ENCODE peak calls at places on chromosome 10, in five cellular contexts. One of them, this sample, is unnamed.

GRCh38 chr10:129769381-129770116 is 194.5 kb downstream of the EBF3 start:
- DNase-seq in PC-3: no peak
- DNase-seq in Caco-2: no peak
- DNase-seq in NB4: peak
- DNase-seq in endothelial cell: no peak
- DNase-seq in this sample: no peak

GRCh38 chr10:123991622-123992570 is 100.3 kb upstream of the CPXM2 start:
- DNase-seq in PC-3: no peak
- DNase-seq in Caco-2: no peak
- DNase-seq in NB4: no peak
- DNase-seq in endothelial cell: no peak
- DNase-seq in this sample: peak

GRCh38 chr10:119401671-119402395 is 140.7 kb downstream of the RGS10 start:
- DNase-seq in PC-3: peak
- DNase-seq in Caco-2: peak
- DNase-seq in NB4: no peak
- DNase-seq in endothelial cell: no peak
- DNase-seq in this sample: peak

GRCh38 chr10:70494536-70494935 is 16.0 kb downstream of the PALD1 start:
- DNase-seq in PC-3: no peak
- DNase-seq in Caco-2: no peak
- DNase-seq in NB4: peak
- DNase-seq in endothelial cell: no peak
- DNase-seq in this sample: no peak

GRCh38 chr10:113093188-113094113 is 143.4 kb downstream of the TCF7L2 start:
- DNase-seq in PC-3: peak
- DNase-seq in Caco-2: peak
- DNase-seq in NB4: peak
- DNase-seq in endothelial cell: no peak
- DNase-seq in this sample: no peak

GRCh38 chr10:88409236-88409635 is 173.9 kb downstream of the RNLS start:
- DNase-seq in PC-3: no peak
- DNase-seq in Caco-2: no peak
- DNase-seq in NB4: no peak
- DNase-seq in endothelial cell: no peak
- DNase-seq in this sample: no peak

GRCh38 chr10:127195571-127196226 is 692 bp downstream of the INSYN2A start:
- DNase-seq in PC-3: no peak
- DNase-seq in Caco-2: no peak
- DNase-seq in NB4: no peak
- DNase-seq in endothelial cell: peak
- DNase-seq in this sample: peak

GRCh38 chr10:79286318-79286951 is 60.8 kb upstream of the PPIF start:
- DNase-seq in PC-3: no peak
- DNase-seq in Caco-2: no peak
- DNase-seq in NB4: peak
- DNase-seq in endothelial cell: no peak
- DNase-seq in this sample: no peak

GRCh38 chr10:78516741-78517140 is 483.1 kb downstream of the RPS24 start:
- DNase-seq in PC-3: no peak
- DNase-seq in Caco-2: no peak
- DNase-seq in NB4: no peak
- DNase-seq in endothelial cell: no peak
- DNase-seq in this sample: no peak

GRCh38 chr10:14116837-14117236 is 213.9 kb downstream of the FRMD4A start:
- DNase-seq in PC-3: no peak
- DNase-seq in Caco-2: no peak
- DNase-seq in NB4: no peak
- DNase-seq in endothelial cell: no peak
- DNase-seq in this sample: no peak

GRCh38 chr10:27041196-27041595 is 59.1 kb downstream of the ANKRD26 start:
- DNase-seq in PC-3: no peak
- DNase-seq in Caco-2: no peak
- DNase-seq in NB4: no peak
- DNase-seq in endothelial cell: no peak
- DNase-seq in this sample: no peak

GRCh38 chr10:112213836-112214235 is 30.3 kb upstream of the GPAM start:
- DNase-seq in PC-3: no peak
- DNase-seq in Caco-2: no peak
- DNase-seq in NB4: no peak
- DNase-seq in endothelial cell: no peak
- DNase-seq in this sample: no peak

GRCh38 chr10:132477066-132477397 is 60.6 kb upstream of the INPP5A start:
- DNase-seq in PC-3: no peak
- DNase-seq in Caco-2: no peak
- DNase-seq in NB4: no peak
- DNase-seq in endothelial cell: no peak
- DNase-seq in this sample: no peak

GRCh38 chr10:4266387-4267083 is 481.5 kb upstream of the KLF6 start:
- DNase-seq in PC-3: no peak
- DNase-seq in Caco-2: no peak
- DNase-seq in NB4: peak
- DNase-seq in endothelial cell: no peak
- DNase-seq in this sample: no peak

GRCh38 chr10:33010132-33011037 is 52.4 kb upstream of the ITGB1 start:
- DNase-seq in PC-3: peak
- DNase-seq in Caco-2: peak
- DNase-seq in NB4: no peak
- DNase-seq in endothelial cell: peak
- DNase-seq in this sample: no peak

GRCh38 chr10:69883256-69883655 is 81.5 kb downstream of the COL13A1 start:
- DNase-seq in PC-3: peak
- DNase-seq in Caco-2: peak
- DNase-seq in NB4: no peak
- DNase-seq in endothelial cell: no peak
- DNase-seq in this sample: no peak

GRCh38 chr10:5135581-5135980 is 41.4 kb downstream of the AKR1C3 start:
- DNase-seq in PC-3: no peak
- DNase-seq in Caco-2: no peak
- DNase-seq in NB4: no peak
- DNase-seq in endothelial cell: no peak
- DNase-seq in this sample: no peak

GRCh38 chr10:113177163-113177935 is 227.3 kb downstream of the TCF7L2 start:
- DNase-seq in PC-3: no peak
- DNase-seq in Caco-2: no peak
- DNase-seq in NB4: no peak
- DNase-seq in endothelial cell: no peak
- DNase-seq in this sample: peak

GRCh38 chr10:7738536-7739407 is 35.7 kb downstream of the ITIH2 start:
- DNase-seq in PC-3: no peak
- DNase-seq in Caco-2: no peak
- DNase-seq in NB4: no peak
- DNase-seq in endothelial cell: no peak
- DNase-seq in this sample: no peak

GRCh38 chr10:35378547-35379210 is 42.4 kb downstream of the CCNY start:
- DNase-seq in PC-3: peak
- DNase-seq in Caco-2: no peak
- DNase-seq in NB4: peak
- DNase-seq in endothelial cell: peak
- DNase-seq in this sample: no peak

GRCh38 chr10:120614685-120615084 is 157.7 kb downstream of the PLPP4 start:
- DNase-seq in PC-3: peak
- DNase-seq in Caco-2: no peak
- DNase-seq in NB4: no peak
- DNase-seq in endothelial cell: no peak
- DNase-seq in this sample: no peak

GRCh38 chr10:117322258-117322657 is 53.0 kb downstream of the PDZD8 start:
- DNase-seq in PC-3: no peak
- DNase-seq in Caco-2: no peak
- DNase-seq in NB4: no peak
- DNase-seq in endothelial cell: no peak
- DNase-seq in this sample: no peak

GRCh38 chr10:6208781-6209235 is 6.1 kb downstream of the PFKFB3 start:
- DNase-seq in PC-3: no peak
- DNase-seq in Caco-2: no peak
- DNase-seq in NB4: no peak
- DNase-seq in endothelial cell: no peak
- DNase-seq in this sample: no peak

DNA sequence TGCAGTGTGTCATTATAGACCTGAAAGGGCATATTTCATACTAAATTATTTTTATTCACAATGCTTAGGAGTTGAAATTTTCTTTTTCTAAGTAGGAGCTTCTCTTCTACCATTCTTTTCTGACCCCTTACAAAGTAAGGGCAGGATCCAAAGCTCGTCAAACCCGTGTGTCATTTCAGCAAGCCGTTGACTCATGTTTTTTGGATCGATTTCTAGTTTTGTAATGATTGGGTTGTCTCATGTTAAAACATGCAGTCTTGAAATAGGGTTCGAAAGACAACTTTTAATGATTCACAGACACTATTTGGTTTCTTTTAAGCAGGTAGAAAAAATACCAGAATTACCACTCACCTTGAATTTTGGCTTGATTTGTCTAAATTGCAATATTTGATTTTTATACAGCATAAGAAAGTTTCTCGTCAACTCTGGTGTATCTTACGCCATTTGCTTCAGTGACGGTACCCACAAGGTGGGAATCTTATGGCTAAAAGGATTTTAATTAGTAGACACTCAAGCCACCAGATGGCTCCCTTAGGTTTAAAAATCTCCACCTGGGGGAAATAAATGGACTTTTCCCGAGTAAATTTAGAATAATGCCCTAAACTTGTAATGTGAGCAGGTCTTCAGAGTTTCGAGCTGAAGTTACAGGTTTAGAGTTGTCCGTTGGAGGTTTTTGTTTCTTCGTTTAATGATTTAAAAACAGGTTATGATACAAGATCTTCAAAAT is 283.4 kb downstream of the CCDC3 start:
- DNase-seq in PC-3: peak
- DNase-seq in Caco-2: no peak
- DNase-seq in NB4: no peak
- DNase-seq in endothelial cell: no peak
- DNase-seq in this sample: no peak
- TF ChIP-seq CTCF in PC-3: peak
- TF ChIP-seq CTCF in Caco-2: peak
- TF ChIP-seq CTCF in NB4: no peak
- TF ChIP-seq CTCF in endothelial cell: no peak
- TF ChIP-seq CTCF in this sample: peak

DNA sequence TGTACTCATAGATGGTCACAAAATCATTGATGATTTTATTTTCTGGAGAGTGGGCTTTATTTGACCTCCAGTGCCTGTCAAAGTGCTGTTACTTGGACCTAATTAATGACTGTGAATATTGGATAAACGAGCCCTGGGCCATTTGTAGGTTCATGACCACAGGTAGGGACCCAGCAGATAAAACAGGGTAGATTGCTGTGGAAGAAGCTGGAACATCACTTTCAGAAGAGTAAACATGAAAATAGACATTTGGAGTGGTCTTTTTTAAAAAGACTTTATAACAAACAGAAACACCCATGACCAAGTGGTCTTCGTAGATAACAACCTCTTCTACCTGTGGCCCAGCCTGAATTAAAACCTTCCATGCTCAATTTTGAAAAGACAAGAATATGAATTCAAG is 472.8 kb upstream of the MKI67 start:
- DNase-seq in PC-3: no peak
- DNase-seq in Caco-2: no peak
- DNase-seq in NB4: no peak
- DNase-seq in endothelial cell: no peak
- DNase-seq in this sample: no peak
- TF ChIP-seq CTCF in PC-3: no peak
- TF ChIP-seq CTCF in Caco-2: no peak
- TF ChIP-seq CTCF in NB4: no peak
- TF ChIP-seq CTCF in endothelial cell: no peak
- TF ChIP-seq CTCF in this sample: no peak

GRCh38 chr10:97404044-97404443 is 2.9 kb upstream of the RRP12 start:
- DNase-seq in PC-3: no peak
- DNase-seq in Caco-2: no peak
- DNase-seq in NB4: no peak
- DNase-seq in endothelial cell: no peak
- DNase-seq in this sample: no peak

GRCh38 chr10:97399843-97400545 is 1.1 kb downstream of the RRP12 start:
- DNase-seq in PC-3: peak
- DNase-seq in Caco-2: peak
- DNase-seq in NB4: peak
- DNase-seq in endothelial cell: no peak
- DNase-seq in this sample: peak

GRCh38 chr10:97396056-97396455 is 5.1 kb downstream of the RRP12 start:
- DNase-seq in PC-3: no peak
- DNase-seq in Caco-2: no peak
- DNase-seq in NB4: no peak
- DNase-seq in endothelial cell: no peak
- DNase-seq in this sample: no peak

GRCh38 chr10:97401455-97401919 is 347 bp upstream of the RRP12 start:
- DNase-seq in PC-3: no peak
- DNase-seq in Caco-2: no peak
- DNase-seq in NB4: no peak
- DNase-seq in endothelial cell: no peak
- DNase-seq in this sample: no peak

DNA sequence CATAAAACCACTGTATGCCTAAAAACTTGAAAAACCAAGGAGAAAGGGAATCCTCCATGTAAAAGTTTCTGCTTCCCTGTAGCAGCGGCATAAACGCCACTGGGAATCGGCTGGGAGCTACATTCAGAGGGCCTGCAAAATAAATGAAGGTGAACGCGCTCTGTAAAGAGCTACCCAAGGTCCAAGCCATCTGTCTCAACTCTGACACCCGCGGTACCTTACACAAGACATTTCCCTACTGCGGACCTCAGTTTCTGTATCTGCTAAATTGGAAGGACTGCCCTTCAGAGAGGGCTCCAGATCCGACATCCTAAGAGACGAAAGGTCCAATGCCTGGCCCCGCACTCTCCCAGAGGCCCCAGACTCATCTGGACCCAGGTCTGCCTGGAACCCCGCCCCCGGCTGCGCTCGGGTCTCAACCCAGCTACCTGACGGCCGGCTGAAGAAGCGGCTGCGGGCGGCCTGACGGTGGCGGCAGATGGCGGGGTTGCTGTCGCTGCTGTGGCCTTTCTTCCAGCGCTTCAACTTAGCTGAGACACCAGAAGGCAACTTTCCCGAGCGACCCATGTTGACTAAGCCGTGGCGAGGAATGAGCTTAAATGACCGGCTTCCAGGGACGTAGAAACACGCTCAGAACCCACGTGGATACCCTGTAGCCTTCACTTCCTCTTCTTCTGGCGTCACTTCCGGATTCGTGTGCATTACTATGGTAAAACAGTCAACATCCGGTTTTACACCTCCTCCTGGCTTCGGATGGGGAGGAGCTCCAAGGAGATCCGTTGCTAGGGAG is at the start of gene RRP12:
- DNase-seq in PC-3: peak
- DNase-seq in Caco-2: peak
- DNase-seq in NB4: peak
- DNase-seq in endothelial cell: peak
- DNase-seq in this sample: peak
- TF ChIP-seq CTCF in PC-3: no peak
- TF ChIP-seq CTCF in Caco-2: peak
- TF ChIP-seq CTCF in NB4: no peak
- TF ChIP-seq CTCF in endothelial cell: no peak
- TF ChIP-seq CTCF in this sample: no peak

DNA sequence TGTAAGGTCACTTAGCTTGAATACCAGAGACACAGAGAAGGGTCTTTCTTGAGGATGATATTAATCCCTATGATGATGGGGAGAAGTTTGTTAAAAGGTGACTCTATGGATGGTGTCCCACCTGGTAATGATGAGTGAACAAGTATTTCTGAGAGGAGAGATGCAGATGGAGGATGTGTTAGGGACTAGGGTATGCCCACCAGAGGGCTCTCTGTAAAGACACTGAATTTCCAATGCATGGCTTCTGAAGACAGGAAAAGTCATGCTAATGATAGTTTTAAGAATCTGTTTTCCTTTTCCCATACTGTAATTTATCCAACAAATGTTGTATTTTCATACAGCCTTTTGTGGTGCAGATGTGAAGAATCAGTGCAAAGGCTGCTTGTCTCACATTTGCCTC is 1250.9 kb upstream of the CELF2 start:
- DNase-seq in PC-3: no peak
- DNase-seq in Caco-2: peak
- DNase-seq in NB4: no peak
- DNase-seq in endothelial cell: no peak
- DNase-seq in this sample: no peak
- TF ChIP-seq CTCF in PC-3: no peak
- TF ChIP-seq CTCF in Caco-2: no peak
- TF ChIP-seq CTCF in NB4: no peak
- TF ChIP-seq CTCF in endothelial cell: no peak
- TF ChIP-seq CTCF in this sample: no peak

This sample was measured in nephron progenitor cell.